ENCODE peak calls at places on chromosomes 6 and 20, in ten cellular contexts. W, L, D, Z, R, Y, U, P, S and V are unnamed samples.

GRCh38 chr6:170344631-170345576 is 38.3 kb downstream of the FAM120B start:
- DNase-seq in P (no peak), W (peak), S (peak), D (no peak), Y (peak), Z (peak), U (no peak), R (no peak), L (peak), V (no peak)

GRCh38 chr6:30131947-30132497 is 3.9 kb upstream of the TRIM40 start:
- DNase-seq in Y (no peak), Z (no peak), D (no peak), S (no peak), L (no peak), R (no peak), P (no peak), U (no peak), W (no peak), V (no peak)

GRCh38 chr20:23770384-23770783 is 19.6 kb upstream of the CST1 start:
- DNase-seq in S (no peak), Y (no peak), R (no peak), L (no peak), U (no peak), W (no peak), D (no peak), Z (no peak), P (no peak), V (no peak)

GRCh38 chr20:6036213-6036612 is 17.6 kb downstream of the LRRN4 start:
- DNase-seq in U (no peak), D (no peak), P (no peak), W (no peak), Y (no peak), R (no peak), S (no peak), Z (no peak), L (no peak), V (no peak)

GRCh38 chr6:36946526-36946925 is 8.0 kb upstream of the PI16 start:
- DNase-seq in R (no peak), Z (no peak), Y (no peak), U (no peak), P (no peak), D (no peak), W (no peak), L (no peak), S (no peak), V (no peak)

GRCh38 chr6:29968130-29968529 is 25.8 kb downstream of the HLA-A start:
- DNase-seq in P (no peak), U (no peak), Z (no peak), R (no peak), L (no peak), D (no peak), Y (no peak), S (no peak), W (no peak), V (no peak)

GRCh38 chr20:19885981-19886665 is 128.1 kb downstream of the RIN2 start:
- DNase-seq in D (no peak), W (no peak), U (no peak), L (no peak), P (peak), S (no peak), R (peak), Y (no peak), Z (no peak), V (no peak)

GRCh38 chr6:145947108-145947507 is 17.1 kb downstream of the SHPRH start:
- DNase-seq in Z (no peak), P (no peak), W (no peak), D (no peak), S (no peak), U (no peak), Y (no peak), R (no peak), L (no peak), V (no peak)

GRCh38 chr6:37971711-37972410 is 152.3 kb downstream of the ZFAND3 start:
- DNase-seq in W (no peak), Y (no peak), D (peak), L (peak), U (no peak), S (no peak), P (no peak), Z (no peak), R (no peak), V (no peak)

GRCh38 chr20:33291830-33292355 is 8.9 kb downstream of the BPIFB1 start:
- DNase-seq in D (peak), L (peak), W (peak), Y (peak), R (peak), S (peak), Z (peak), P (no peak), U (peak), V (peak)

GRCh38 chr20:49775229-49775693 is 37.4 kb upstream of the SLC9A8 start:
- DNase-seq in D (no peak), W (peak), Y (peak), S (no peak), R (peak), L (no peak), P (peak), U (no peak), Z (no peak), V (no peak)

GRCh38 chr6:135081966-135082365 is 27.3 kb upstream of the HBS1L start:
- DNase-seq in S (no peak), Y (no peak), R (no peak), P (no peak), D (no peak), W (no peak), Z (no peak), L (no peak), U (no peak), V (no peak)

GRCh38 chr6:16129623-16130243 is 847 bp downstream of the MYLIP start:
- DNase-seq in P (peak), L (peak), S (peak), Z (peak), D (no peak), R (peak), Y (no peak), U (peak), W (no peak), V (no peak)

GRCh38 chr6:129351807-129352206 is 358.2 kb downstream of the ARHGAP18 start:
- DNase-seq in S (no peak), D (no peak), W (no peak), U (no peak), L (no peak), Z (no peak), R (no peak), P (no peak), Y (no peak), V (no peak)

GRCh38 chr20:34985439-34986310 is 30.0 kb downstream of the MYH7B start:
- DNase-seq in R (no peak), Z (no peak), L (no peak), W (no peak), P (no peak), D (no peak), S (no peak), U (no peak), Y (no peak), V (no peak)

GRCh38 chr6:26394289-26394688 is 7.8 kb upstream of the BTN3A1 start:
- DNase-seq in P (no peak), U (no peak), D (no peak), S (no peak), Y (no peak), L (no peak), R (no peak), Z (no peak), W (no peak), V (no peak)

GRCh38 chr20:17161661-17162410 is 65.0 kb upstream of the PCSK2 start:
- DNase-seq in D (no peak), W (no peak), Z (no peak), U (no peak), P (no peak), R (no peak), L (no peak), Y (no peak), S (no peak), V (no peak)

GRCh38 chr6:163152701-163153100 is 261.8 kb upstream of the QKI start:
- DNase-seq in S (no peak), P (no peak), U (no peak), R (no peak), L (no peak), W (no peak), Z (no peak), Y (no peak), D (no peak), V (no peak)

GRCh38 chr6:76382201-76382600 is 309.7 kb upstream of the IMPG1 start:
- DNase-seq in Z (no peak), P (no peak), U (no peak), W (no peak), D (no peak), R (no peak), Y (no peak), L (no peak), S (no peak), V (no peak)

GRCh38 chr6:121443953-121444590 is 8.6 kb downstream of the GJA1 start:
- DNase-seq in P (no peak), U (no peak), D (no peak), W (no peak), Y (no peak), R (no peak), S (no peak), L (no peak), Z (no peak), V (no peak)

GRCh38 chr20:12068146-12068545 is 150.5 kb downstream of the BTBD3 start:
- DNase-seq in Y (peak), R (no peak), Z (no peak), L (no peak), S (no peak), W (no peak), U (no peak), P (no peak), D (no peak), V (no peak)

GRCh38 chr6:154509421-154510143 is 903 bp downstream of the CNKSR3 start:
- DNase-seq in S (no peak), W (peak), P (peak), Y (no peak), Z (peak), U (no peak), L (peak), R (peak), D (peak), V (no peak)

GRCh38 chr6:115195239-115195638 is 852.4 kb upstream of the HS3ST5 start:
- DNase-seq in Y (no peak), W (no peak), P (no peak), U (no peak), D (no peak), L (no peak), R (no peak), S (no peak), Z (no peak), V (no peak)

GRCh38 chr6:3619800-3620199 is 131.7 kb downstream of the PXDC1 start:
- DNase-seq in W (no peak), S (no peak), P (no peak), R (no peak), D (no peak), Y (no peak), U (no peak), L (no peak), Z (no peak), V (no peak)

GRCh38 chr6:164370773-164371172 is 938.6 kb downstream of the C6orf118 start:
- DNase-seq in R (no peak), P (no peak), Y (no peak), W (no peak), U (no peak), D (no peak), S (no peak), L (no peak), Z (no peak), V (no peak)

GRCh38 chr20:38706482-38706881 is 17.8 kb upstream of the SLC32A1 start:
- DNase-seq in Y (no peak), W (no peak), S (no peak), R (peak), P (no peak), U (no peak), D (no peak), L (no peak), Z (no peak), V (no peak)

GRCh38 chr6:94270040-94270689 is 850.8 kb upstream of the EPHA7 start:
- DNase-seq in Z (no peak), Y (no peak), R (peak), U (no peak), D (no peak), P (no peak), S (no peak), W (no peak), L (no peak), V (no peak)

GRCh38 chr6:105510746-105511145 is 107.9 kb upstream of the PREP start:
- DNase-seq in W (no peak), R (no peak), L (no peak), Z (no peak), U (no peak), P (no peak), D (no peak), Y (no peak), S (no peak), V (no peak)

GRCh38 chr20:5918856-5919633 is 31.3 kb downstream of the TRMT6 start:
- DNase-seq in Z (peak), Y (peak), R (no peak), D (no peak), P (no peak), U (no peak), W (no peak), L (peak), S (peak), V (no peak)

GRCh38 chr6:70080443-70081062 is 214.2 kb downstream of the COL19A1 start:
- DNase-seq in D (no peak), R (no peak), Z (no peak), Y (no peak), U (no peak), W (no peak), S (no peak), L (no peak), P (no peak), V (no peak)

GRCh38 chr20:43955244-43956191 is 40.9 kb downstream of the TOX2 start:
- DNase-seq in S (peak), W (no peak), R (no peak), Z (peak), Y (peak), U (no peak), L (peak), P (no peak), D (no peak), V (peak)